ENCODE peak calls at places on chromosomes 1 and 21, in eight cellular contexts. V, Q, Y, S, W, U, A and T are unnamed samples.

GRCh38 chr1:86516366-86516765 is 30.5 kb upstream of the CLCA4 start:
- DNase-seq in U (no peak), W (no peak), Y (no peak), S (no peak), A (no peak), V (no peak), Q (no peak), T (no peak)

GRCh38 chr1:57204091-57204490 is 219.8 kb downstream of the DAB1 start:
- DNase-seq in U (no peak), W (no peak), Q (no peak), S (no peak), A (no peak), Y (peak), V (no peak), T (no peak)

GRCh38 chr1:26006710-26007109 is 8.8 kb upstream of the PAFAH2 start:
- DNase-seq in Y (no peak), W (no peak), A (no peak), S (no peak), U (no peak), Q (no peak), V (no peak), T (no peak)

GRCh38 chr1:221327954-221328353 is 413.9 kb downstream of the DUSP10 start:
- DNase-seq in V (no peak), Q (no peak), U (no peak), Y (no peak), W (no peak), A (no peak), S (no peak), T (no peak)

GRCh38 chr1:245475961-245476522 is 321.3 kb downstream of the KIF26B start:
- DNase-seq in Y (no peak), A (no peak), U (no peak), S (no peak), Q (no peak), W (no peak), V (no peak), T (no peak)

GRCh38 chr1:151165281-151165737 is 393 bp downstream of the LYSMD1 start:
- DNase-seq in S (no peak), W (peak), Y (no peak), U (no peak), Q (peak), V (peak), A (peak), T (peak)

GRCh38 chr1:8889925-8890785 is 11.7 kb upstream of the ENO1 start:
- DNase-seq in S (peak), Q (peak), Y (no peak), V (peak), A (peak), U (peak), W (peak), T (peak)

GRCh38 chr1:51518730-51519047 is 377 bp downstream of the EPS15 start:
- DNase-seq in V (peak), U (no peak), W (peak), S (peak), A (no peak), Y (no peak), Q (peak), T (peak)

GRCh38 chr21:41895643-41896493 is 16.7 kb upstream of the PRDM15 start:
- DNase-seq in A (no peak), Y (no peak), W (no peak), Q (peak), S (no peak), V (no peak), U (no peak), T (no peak)

GRCh38 chr21:25735895-25736597 is 1.3 kb downstream of the GABPA start:
- DNase-seq in Q (no peak), Y (no peak), W (no peak), U (no peak), S (no peak), A (no peak), V (no peak), T (no peak)

GRCh38 chr1:219544163-219544846 is 68.6 kb downstream of the ZC3H11B start:
- DNase-seq in U (no peak), A (no peak), Q (no peak), Y (no peak), S (no peak), W (no peak), V (no peak), T (no peak)

GRCh38 chr21:46184625-46185555 is 631 bp upstream of the SPATC1L start:
- DNase-seq in U (peak), S (peak), Q (peak), V (peak), Y (peak), A (peak), W (peak), T (peak)

GRCh38 chr1:212635141-212635601 is 26.6 kb downstream of the ATF3 start:
- DNase-seq in U (no peak), V (no peak), W (no peak), Q (no peak), Y (peak), S (no peak), A (no peak), T (no peak)

GRCh38 chr21:21367583-21367982 is 369.4 kb downstream of the NCAM2 start:
- DNase-seq in S (no peak), V (no peak), A (no peak), Q (no peak), W (no peak), U (no peak), Y (no peak), T (no peak)

GRCh38 chr1:15262003-15262377 is 15.0 kb downstream of the FHAD1 start:
- DNase-seq in A (no peak), W (no peak), U (no peak), Q (no peak), S (no peak), Y (no peak), V (no peak), T (no peak)

GRCh38 chr1:177443003-177443402 is 272.2 kb downstream of the BRINP2 start:
- DNase-seq in W (no peak), A (no peak), Q (no peak), V (no peak), Y (no peak), U (no peak), S (no peak), T (no peak)

GRCh38 chr1:67888707-67889106 is 55.4 kb upstream of the GNG12 start:
- DNase-seq in V (no peak), A (no peak), Y (no peak), S (no peak), W (no peak), Q (no peak), U (no peak), T (no peak)

GRCh38 chr1:18634276-18634675 is 3.6 kb downstream of the PAX7 start:
- DNase-seq in W (no peak), Y (no peak), A (no peak), V (no peak), Q (no peak), U (no peak), S (no peak), T (no peak)

GRCh38 chr1:90924982-90925381 is 96.9 kb downstream of the ZNF644 start:
- DNase-seq in W (no peak), Y (no peak), A (no peak), S (no peak), V (no peak), U (no peak), Q (no peak), T (no peak)

GRCh38 chr1:76269175-76269574 is 194.6 kb downstream of the ST6GALNAC3 start:
- DNase-seq in A (no peak), U (no peak), V (no peak), W (no peak), Y (no peak), Q (no peak), S (no peak), T (no peak)

GRCh38 chr1:75133754-75134655 is at the start of gene LHX8:
- DNase-seq in Q (no peak), U (no peak), V (no peak), A (no peak), W (no peak), S (no peak), Y (no peak), T (no peak)

GRCh38 chr1:30600258-30600657 is 123.1 kb downstream of the MATN1 start:
- DNase-seq in Y (no peak), U (no peak), Q (no peak), V (no peak), W (no peak), S (no peak), A (no peak), T (no peak)

GRCh38 chr1:178502330-178502714 is 5.6 kb upstream of the CLEC20A start:
- DNase-seq in Q (no peak), W (no peak), S (no peak), U (no peak), Y (no peak), V (no peak), A (no peak), T (peak)

GRCh38 chr1:208475951-208476824 is 232.0 kb upstream of the PLXNA2 start:
- DNase-seq in V (no peak), Y (no peak), U (no peak), A (no peak), W (no peak), S (no peak), Q (no peak), T (no peak)

GRCh38 chr1:67847466-67847865 is 14.2 kb upstream of the GNG12 start:
- DNase-seq in A (no peak), V (no peak), Q (no peak), S (no peak), Y (no peak), W (no peak), U (no peak), T (no peak)

GRCh38 chr1:77539510-77540142 is 142.8 kb downstream of the ZZZ3 start:
- DNase-seq in U (no peak), A (no peak), V (peak), Q (no peak), Y (no peak), W (no peak), S (no peak), T (no peak)

GRCh38 chr1:161206411-161207140 is 4.4 kb downstream of the NDUFS2 start:
- DNase-seq in V (peak), S (no peak), Q (no peak), Y (no peak), W (no peak), U (no peak), A (no peak), T (no peak)

GRCh38 chr1:185044387-185044786 is 971 bp upstream of the RNF2 start:
- DNase-seq in W (no peak), S (no peak), V (no peak), Q (no peak), A (no peak), U (no peak), Y (no peak), T (no peak)

GRCh38 chr1:18528616-18529015 is 47.9 kb downstream of the KLHDC7A start:
- DNase-seq in Y (no peak), A (no peak), V (no peak), W (no peak), Q (no peak), U (no peak), S (no peak), T (no peak)

GRCh38 chr21:39176312-39176711 is 6.9 kb downstream of the PSMG1 start:
- DNase-seq in Q (no peak), V (no peak), S (no peak), W (no peak), A (no peak), Y (no peak), U (no peak), T (no peak)

GRCh38 chr1:3924871-3925655 is 25.0 kb upstream of the C1orf174 start:
- DNase-seq in W (no peak), A (no peak), S (no peak), Q (no peak), Y (no peak), U (no peak), V (no peak), T (no peak)

GRCh38 chr1:70353641-70354331 is 736 bp downstream of the ANKRD13C start:
- DNase-seq in Y (peak), W (no peak), A (no peak), S (no peak), U (no peak), Q (no peak), V (no peak), T (no peak)

GRCh38 chr1:156421062-156421938 is 52.3 kb downstream of the RHBG start:
- DNase-seq in W (peak), A (peak), Q (peak), V (peak), Y (peak), S (peak), U (peak), T (peak)
- TF ChIP-seq POLR2A in W (peak), A (no peak), Q (no peak), V (no peak), Y (peak), S (no peak), U (no peak), T (no peak)

GRCh38 chr1:63863137-63863536 is 89.3 kb downstream of the ROR1 start:
- DNase-seq in W (no peak), S (no peak), A (no peak), Q (no peak), U (no peak), V (no peak), Y (no peak), T (no peak)
- H3K4me3 ChIP-seq in W (no peak), S (no peak), A (no peak), Q (no peak), U (no peak), V (no peak), Y (no peak), T (no peak)

GRCh38 chr1:32179193-32179442 is 357 bp upstream of the TXLNA start:
- DNase-seq in V (no peak), W (no peak), U (no peak), Y (no peak), S (no peak), Q (no peak), A (no peak), T (no peak)

GRCh38 chr1:32181065-32181464 is 1.6 kb downstream of the TXLNA start:
- DNase-seq in Y (no peak), S (no peak), W (no peak), A (no peak), Q (no peak), V (no peak), U (no peak), T (no peak)

GRCh38 chr1:32179443-32180185 is at the start of gene TXLNA:
- DNase-seq in A (peak), U (peak), V (peak), S (peak), W (peak), Y (peak), Q (peak), T (peak)

GRCh38 chr1:32181563-32181962 is 2.1 kb downstream of the TXLNA start:
- DNase-seq in A (no peak), Q (no peak), S (no peak), V (no peak), U (no peak), W (no peak), Y (no peak), T (no peak)

GRCh38 chr1:32180186-32181060 is 948 bp downstream of the TXLNA start:
- DNase-seq in W (peak), S (peak), V (peak), Q (peak), A (peak), Y (no peak), U (no peak), T (no peak)
- TF ChIP-seq POLR2A in W (no peak), S (no peak), V (no peak), Q (no peak), A (peak), Y (no peak), U (no peak), T (no peak)

DNA sequence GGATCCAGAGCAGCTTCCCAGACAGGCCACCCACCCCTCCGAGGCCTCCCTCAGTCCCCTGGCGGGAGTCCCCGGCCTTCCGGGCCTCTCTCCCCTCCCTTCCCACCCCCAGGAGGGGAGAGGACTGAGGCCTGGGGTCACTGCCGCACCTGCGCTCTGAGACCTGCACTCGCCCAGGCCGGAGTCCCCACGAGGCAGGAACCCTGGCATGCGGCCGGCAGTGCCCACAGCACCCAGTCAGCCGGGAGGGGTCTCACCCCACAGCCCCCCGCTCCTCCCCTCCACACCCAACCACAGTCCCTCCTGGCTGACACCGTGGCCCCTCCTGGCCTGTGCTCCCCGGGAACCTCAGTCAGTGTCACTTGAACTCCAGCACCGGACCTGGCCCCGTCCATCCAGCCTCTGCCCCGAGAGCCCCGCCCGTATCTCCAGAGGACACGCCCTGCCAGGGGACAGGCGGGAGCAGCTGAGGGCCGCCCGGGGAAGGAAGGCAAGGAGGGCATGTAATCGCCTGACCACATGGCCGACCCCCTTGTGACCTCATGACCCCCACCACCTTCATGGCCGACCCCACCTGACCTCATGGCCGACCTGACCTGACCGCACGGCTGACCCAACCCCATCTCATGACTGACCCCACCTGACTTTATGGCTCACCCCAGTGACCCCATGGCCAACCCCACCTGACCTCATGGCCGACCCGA is 28.7 kb upstream of the TTLL10 start:
- DNase-seq in U (no peak), S (no peak), Y (no peak), W (no peak), V (no peak), A (no peak), Q (peak), T (no peak)
- H3K4me3 ChIP-seq in U (no peak), S (no peak), Y (no peak), W (no peak), V (no peak), A (no peak), Q (no peak), T (no peak)